ENCODE peak calls at places on chromosomes 4 and X, in four cellular contexts. C is H1, R is K562, F is HepG2. J is an unnamed sample.
A peak's percentile ranks its signal among the peaks of the same experiment; 100 is the strongest.

GRCh38 chr4:132709024-132709423 is 440.1 kb upstream of the PCDH10 start:
- DNase-seq in C (no peak), R (no peak), F (no peak), J (no peak)

GRCh38 chr4:102405706-102406510 is 60.6 kb upstream of the SLC39A8 start:
- DNase-seq in C (no peak), R (no peak), F (no peak), J (no peak)

GRCh38 chr4:73828945-73829344 is 7.5 kb upstream of the CXCL6 start:
- DNase-seq in C (no peak), R (no peak), F (no peak), J (no peak)

GRCh38 chr4:66814277-66814676 is 731.0 kb downstream of the CENPC start:
- DNase-seq in C (no peak), R (no peak), F (no peak), J (no peak)

GRCh38 chr4:40976343-40976742 is 226.6 kb downstream of the NSUN7 start:
- DNase-seq in C (no peak), R (peak; percentile 32), F (peak; percentile 57), J (no peak)

GRCh38 chr4:11455201-11455835 is 26.6 kb upstream of the HS3ST1 start:
- DNase-seq in C (no peak), R (no peak), F (no peak), J (no peak)

GRCh38 chrX:68183612-68184214 is 249.6 kb downstream of the OPHN1 start:
- DNase-seq in C (no peak), R (peak; percentile 60), F (peak; percentile 27), J (no peak)

GRCh38 chr4:82462415-82462831 is 32.0 kb downstream of the ENOPH1 start:
- DNase-seq in C (peak; percentile 95), R (peak; percentile 91), F (peak; percentile 73), J (peak; percentile 54)

GRCh38 chrX:154505726-154506125 is 10.3 kb downstream of the FAM3A start:
- DNase-seq in C (no peak), R (no peak), F (no peak), J (no peak)

GRCh38 chr4:22170353-22170752 is 221.8 kb upstream of the KCNIP4 start:
- DNase-seq in C (no peak), R (no peak), F (no peak), J (no peak)

GRCh38 chrX:93404121-93404520 is 269.3 kb downstream of the NAP1L3 start:
- DNase-seq in C (no peak), R (no peak), F (no peak), J (no peak)

GRCh38 chr4:151674804-151675290 is 86.0 kb downstream of the GATB start:
- DNase-seq in C (peak; percentile 63), R (no peak), F (no peak), J (no peak)

GRCh38 chrX:130086414-130087207 is 23.7 kb downstream of the ELF4 start:
- DNase-seq in C (no peak), R (no peak), F (no peak), J (no peak)

GRCh38 chr4:1793940-1794808 is 1.1 kb downstream of the FGFR3 start:
- DNase-seq in C (no peak), R (peak; percentile 55), F (no peak), J (no peak)

GRCh38 chr4:1794809-1795303 is 1.8 kb downstream of the FGFR3 start:
- DNase-seq in C (no peak), R (no peak), F (no peak), J (no peak)

GRCh38 chr4:1793496-1793840 is 375 bp downstream of the FGFR3 start:
- DNase-seq in C (no peak), R (peak; percentile 73), F (no peak), J (no peak)

GRCh38 chr4:1792158-1792831 is 798 bp upstream of the FGFR3 start:
- DNase-seq in C (no peak), R (no peak), F (no peak), J (no peak)

DNA sequence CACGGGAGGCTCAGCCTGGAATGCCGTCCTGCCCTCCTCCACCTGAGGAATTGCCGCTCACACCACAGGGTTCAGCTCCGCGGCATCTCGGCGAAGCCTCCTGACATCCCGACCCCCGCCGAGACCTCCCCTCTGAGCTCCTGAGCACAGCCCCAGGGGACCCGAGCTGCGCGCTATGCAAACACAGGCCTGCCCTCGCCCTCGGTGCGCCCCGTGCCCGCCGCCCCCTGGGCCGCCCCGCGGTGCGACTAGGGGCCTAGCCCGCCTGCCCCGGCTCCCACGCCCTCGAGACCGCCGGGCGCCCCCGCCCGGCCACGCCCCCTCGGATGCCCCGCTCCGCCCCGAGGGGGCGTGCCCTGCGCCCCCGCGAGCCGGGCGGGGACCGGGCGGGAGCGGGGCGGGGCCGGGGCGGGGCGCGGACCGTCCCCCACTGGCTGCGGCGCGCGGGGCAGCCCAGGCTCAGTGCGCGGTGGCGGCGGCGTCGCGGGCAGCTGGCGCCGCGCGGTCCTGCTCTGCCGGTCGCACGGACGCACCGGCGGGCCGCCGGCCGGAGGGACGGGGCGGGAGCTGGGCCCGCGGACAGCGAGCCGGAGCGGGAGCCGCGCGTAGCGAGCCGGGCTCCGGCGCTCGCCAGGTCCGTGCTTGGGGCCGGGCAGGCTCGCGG is at the start of gene FGFR3:
- DNase-seq in C (peak; percentile 83), R (peak; percentile 82), F (peak; percentile 48), J (no peak)
- TF ChIP-seq CREB1 in C (no peak), R (no peak), F (no peak), J (no peak)

DNA sequence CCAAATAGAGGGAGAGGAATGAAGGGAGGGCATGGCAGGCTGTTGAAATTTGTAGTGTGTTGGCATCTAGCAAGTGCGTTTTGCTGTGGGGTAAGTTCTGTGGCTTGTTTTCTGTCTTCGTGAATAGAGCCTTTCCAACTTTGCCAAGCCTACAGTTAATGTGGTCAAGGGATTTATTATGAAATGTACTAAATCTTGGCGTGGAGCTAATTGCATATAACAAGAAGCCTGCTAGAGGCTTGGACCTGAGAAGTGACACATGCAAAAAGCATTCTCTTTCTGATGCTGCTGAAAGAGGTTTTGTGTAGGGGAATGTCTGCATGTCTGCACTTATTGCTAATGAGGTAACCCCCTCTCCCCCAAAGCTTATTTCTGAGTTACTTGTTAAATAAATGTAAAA is 132.2 kb downstream of the BMPR1B start:
- DNase-seq in C (no peak), R (no peak), F (no peak), J (no peak)
- TF ChIP-seq SIN3A in C (no peak), R (no peak), F (no peak), J (no peak)

DNA sequence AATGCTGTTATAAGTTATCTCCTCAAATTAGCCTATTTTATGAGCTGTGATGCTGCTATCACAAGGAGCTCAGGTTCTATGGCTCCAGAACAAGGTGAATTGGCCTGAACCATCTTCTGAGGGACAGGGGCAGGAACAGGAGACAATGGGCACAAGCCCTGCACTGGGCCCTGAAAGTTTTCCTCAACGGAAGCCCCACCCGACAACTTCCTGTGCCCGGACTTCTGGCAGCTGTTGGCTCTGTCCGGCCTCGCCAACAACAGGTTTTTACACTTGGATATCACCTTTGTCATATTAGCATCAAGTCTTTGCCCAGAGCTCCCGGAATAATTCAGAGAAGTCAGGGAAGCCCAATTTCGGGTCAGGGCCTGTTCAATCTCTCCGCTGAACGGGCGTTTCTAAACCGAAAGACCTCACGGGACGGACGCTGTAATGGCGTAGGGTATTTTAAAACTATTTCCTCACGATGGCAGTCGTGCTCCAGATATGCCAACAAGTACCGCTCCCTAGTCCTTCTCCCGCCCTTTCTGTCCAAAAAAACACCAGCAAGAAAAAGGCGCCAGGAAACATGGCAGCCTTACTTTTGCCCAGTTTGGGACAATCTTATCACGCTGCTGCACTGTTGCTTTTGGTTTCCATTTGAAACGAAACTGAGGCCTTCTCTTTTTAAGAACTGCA is 201.0 kb upstream of the STK26 start:
- DNase-seq in C (no peak), R (no peak), F (no peak), J (peak; percentile 85)
- TF ChIP-seq CREB1 in C (no peak), R (no peak), F (no peak), J (peak; percentile 22)

DNA sequence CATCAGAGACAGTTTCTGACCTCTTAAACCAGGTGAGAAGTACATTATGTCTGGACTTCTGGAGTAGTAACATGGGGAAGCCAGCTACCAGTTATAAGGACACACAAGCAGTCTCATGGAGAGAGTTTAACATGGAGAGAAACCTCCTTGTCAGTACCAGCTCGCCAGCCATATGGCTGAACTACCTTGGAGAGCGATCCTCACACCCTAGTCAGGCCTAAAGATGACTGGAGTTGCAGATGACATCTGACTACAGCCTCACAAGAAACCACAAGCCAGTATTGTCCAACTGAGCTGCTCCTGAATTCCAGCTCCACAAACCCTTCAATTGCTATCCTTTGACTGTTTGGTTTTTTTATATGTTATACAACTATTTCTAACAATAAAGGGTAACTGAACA is 49.8 kb downstream of the PDHA2 start:
- DNase-seq in C (no peak), R (no peak), F (no peak), J (no peak)
- TF ChIP-seq SIN3A in C (no peak), R (no peak), F (no peak), J (no peak)

DNA sequence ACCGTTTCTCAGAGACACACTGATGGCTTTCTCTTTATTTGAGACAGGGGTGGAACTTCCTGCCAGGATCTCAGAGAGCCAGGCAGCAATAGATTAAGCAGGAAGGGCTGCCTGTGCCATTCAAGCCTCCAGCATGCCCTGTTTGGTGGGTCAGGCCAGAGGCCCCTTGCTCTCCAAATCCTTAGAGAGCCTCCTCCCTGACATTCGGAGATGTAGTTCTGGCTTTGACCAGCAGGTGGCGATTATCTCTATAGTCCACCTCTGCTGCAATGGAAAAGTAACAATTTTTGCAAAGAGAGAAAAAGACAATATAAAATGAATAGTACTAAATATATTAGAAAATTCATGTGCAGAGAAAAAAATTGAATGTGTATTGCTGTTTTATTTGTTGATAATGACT is 93.9 kb downstream of the NXF2B start:
- DNase-seq in C (peak; percentile 67), R (peak; percentile 56), F (peak; percentile 6), J (no peak)
- TF ChIP-seq CREB1 in C (no peak), R (no peak), F (no peak), J (no peak)

J was measured in GM12878.